ENCODE peak calls at places on chromosomes 4 and X, in four cellular contexts. M is ovary, Q is upper lobe of left lung, A is heart right ventricle. I is an unnamed sample. For H3K9me3, the result is how much of the 10 kb centered on the place peaks cover.

GRCh38 chr4:39045791-39046221 is 13.6 kb upstream of the TMEM156 start:
- DNase-seq in M (no peak), Q (no peak), A (no peak), I (no peak)

GRCh38 chrX:11105080-11105479 is 6.1 kb upstream of the HCCS start:
- DNase-seq in M (no peak), Q (no peak), A (no peak), I (no peak)

GRCh38 chr4:165079476-165079875 is 25.8 kb downstream of the TRIM75 start:
- DNase-seq in M (no peak), Q (no peak), A (peak), I (no peak)

GRCh38 chrX:143994206-143994605 is 110.3 kb downstream of the UBE2NL start:
- DNase-seq in M (no peak), Q (no peak), A (no peak), I (no peak)

GRCh38 chrX:54182864-54183613 is at the start of gene FAM120C:
- DNase-seq in M (peak), Q (peak), A (peak), I (peak)

GRCh38 chr4:126404549-126404948 is 1089.8 kb downstream of the FAT4 start:
- DNase-seq in M (no peak), Q (no peak), A (no peak), I (no peak)

GRCh38 chrX:119706616-119707015 is 13.6 kb upstream of the SEPTIN6 start:
- DNase-seq in M (no peak), Q (no peak), A (no peak), I (no peak)

GRCh38 chr4:7963691-7964090 is 24.0 kb upstream of the AFAP1 start:
- DNase-seq in M (no peak), Q (no peak), A (no peak), I (no peak)

GRCh38 chrX:24347871-24348270 is 12.6 kb upstream of the SUPT20HL1 start:
- DNase-seq in M (no peak), Q (no peak), A (no peak), I (no peak)

GRCh38 chrX:34848281-34848680 is 94.3 kb upstream of the FAM47B start:
- DNase-seq in M (no peak), Q (no peak), A (no peak), I (no peak)

GRCh38 chr4:4714330-4714729 is 145.1 kb upstream of the MSX1 start:
- DNase-seq in M (no peak), Q (no peak), A (no peak), I (no peak)

GRCh38 chr4:146632770-146633470 is 5.8 kb upstream of the POU4F2 start:
- DNase-seq in M (no peak), Q (no peak), A (no peak), I (no peak)

GRCh38 chrX:150897371-150898319 is 823 bp downstream of the CD99L2 start:
- DNase-seq in M (no peak), Q (peak), A (peak), I (peak)

GRCh38 chr4:108762559-108763225 is at the start of gene ETNPPL:
- DNase-seq in M (no peak), Q (no peak), A (peak), I (peak)

GRCh38 chrX:149513713-149514427 is 8.8 kb upstream of the IDS start:
- DNase-seq in M (no peak), Q (no peak), A (no peak), I (no peak)

GRCh38 chr4:8510611-8511285 is 69.4 kb upstream of the GPR78 start:
- DNase-seq in M (no peak), Q (no peak), A (no peak), I (no peak)

GRCh38 chr4:77354550-77354949 is 197.5 kb downstream of the CCNG2 start:
- DNase-seq in M (no peak), Q (no peak), A (no peak), I (no peak)

GRCh38 chrX:119272882-119273806 is 37.1 kb downstream of the PGRMC1 start:
- DNase-seq in M (peak), Q (peak), A (peak), I (peak)

GRCh38 chr4:40702800-40703151 is 47.0 kb upstream of the NSUN7 start:
- DNase-seq in M (no peak), Q (no peak), A (no peak), I (no peak)
- TF ChIP-seq CTCF in M (no peak), Q (no peak), A (no peak), I (no peak)

GRCh38 chrX:1202251-1202650 is 10.2 kb downstream of the CRLF2 start:
- DNase-seq in M (no peak), Q (no peak), A (no peak), I (no peak)

GRCh38 chrX:1210844-1211243 is 1.6 kb downstream of the CRLF2 start:
- DNase-seq in M (no peak), Q (no peak), A (no peak), I (no peak)

GRCh38 chrX:1212532-1212931 is at the start of gene CRLF2:
- DNase-seq in M (no peak), Q (no peak), A (no peak), I (no peak)

GRCh38 chrX:1205681-1206611 is 6.5 kb downstream of the CRLF2 start:
- DNase-seq in M (no peak), Q (no peak), A (peak), I (no peak)

DNA sequence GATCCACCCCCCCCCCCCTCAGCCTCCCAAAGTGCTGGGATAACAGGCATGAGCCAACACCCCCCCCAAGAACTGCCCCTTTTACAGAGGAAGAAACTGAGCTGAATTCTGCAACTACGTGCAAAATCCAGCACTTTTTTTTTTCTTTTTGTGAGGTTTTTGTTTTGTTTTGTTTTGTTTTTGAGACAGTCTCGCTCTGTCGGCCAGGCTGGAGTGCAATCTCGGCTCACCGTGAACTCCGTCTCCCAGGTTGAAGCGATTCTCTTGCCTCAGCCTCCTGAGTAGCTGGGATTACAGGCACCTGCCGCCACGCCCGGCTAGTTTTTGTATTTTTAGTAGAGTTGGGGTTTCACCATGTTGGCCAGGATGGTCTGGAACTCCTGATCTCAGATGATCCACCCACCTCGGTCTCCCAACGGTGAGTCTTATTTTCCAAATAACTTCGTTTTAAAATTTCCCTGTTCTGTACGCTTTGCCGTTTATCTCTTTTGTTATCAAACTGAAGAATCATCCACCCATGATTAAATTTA is 4.9 kb downstream of the CRLF2 start:
- DNase-seq in M (no peak), Q (no peak), A (no peak), I (no peak)
- H3K27ac ChIP-seq in M (no peak), Q (no peak), A (no peak), I (no peak)

GRCh38 chrX:81728622-81729021 is 526.7 kb downstream of the SH3BGRL start:
- DNase-seq in M (no peak), Q (no peak), A (no peak), I (no peak)
- H3K9me3 ChIP-seq in M (under half), Q (under half), A (under half), I (under half)

GRCh38 chrX:153778684-153779101 is 2.1 kb upstream of the SRPK3 start:
- DNase-seq in M (no peak), Q (no peak), A (no peak), I (no peak)
- TF ChIP-seq CTCF in M (no peak), Q (no peak), A (no peak), I (no peak)

DNA sequence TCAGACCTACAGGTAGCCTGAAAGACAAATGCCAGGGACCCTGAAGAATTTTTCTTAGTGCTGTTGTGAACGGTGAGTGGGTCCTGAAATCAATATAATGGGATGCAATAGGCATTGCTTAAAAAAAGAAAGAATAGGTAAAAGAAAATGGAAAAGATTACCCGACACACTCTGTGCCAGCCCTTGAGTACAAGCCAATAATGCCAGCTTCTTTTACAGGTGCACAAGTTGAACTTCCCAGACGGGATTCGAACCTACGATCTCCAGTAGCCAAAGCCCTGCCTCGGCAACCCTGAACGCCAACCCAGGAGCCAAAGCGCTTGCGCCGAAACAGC is 24.7 kb upstream of the GLOD5 start:
- DNase-seq in M (no peak), Q (no peak), A (no peak), I (no peak)
- H3K27ac ChIP-seq in M (no peak), Q (no peak), A (peak), I (peak)

GRCh38 chrX:95628796-95629195 is 1055.8 kb upstream of the DIAPH2 start:
- DNase-seq in M (no peak), Q (no peak), A (no peak), I (no peak)
- H3K9me3 ChIP-seq in M (under half), Q (under half), A (under half), I (under half)

GRCh38 chrX:20265221-20265725 is 1.4 kb downstream of the RPS6KA3 start:
- DNase-seq in M (peak), Q (peak), A (peak), I (peak)
- TF ChIP-seq CTCF in M (no peak), Q (no peak), A (no peak), I (no peak)

GRCh38 chr4:110188113-110188512 is 10.3 kb downstream of the ELOVL6 start:
- DNase-seq in M (no peak), Q (no peak), A (no peak), I (no peak)

GRCh38 chr4:110184124-110184790 is 14.2 kb downstream of the ELOVL6 start:
- DNase-seq in M (no peak), Q (no peak), A (no peak), I (no peak)

GRCh38 chr4:110183643-110184042 is 14.8 kb downstream of the ELOVL6 start:
- DNase-seq in M (no peak), Q (no peak), A (no peak), I (no peak)

GRCh38 chr4:110183058-110183457 is 15.4 kb downstream of the ELOVL6 start:
- DNase-seq in M (no peak), Q (no peak), A (no peak), I (no peak)

GRCh38 chr4:110184791-110185155 is 13.6 kb downstream of the ELOVL6 start:
- DNase-seq in M (no peak), Q (no peak), A (no peak), I (no peak)
- H3K27ac ChIP-seq in M (no peak), Q (no peak), A (no peak), I (no peak)

DNA sequence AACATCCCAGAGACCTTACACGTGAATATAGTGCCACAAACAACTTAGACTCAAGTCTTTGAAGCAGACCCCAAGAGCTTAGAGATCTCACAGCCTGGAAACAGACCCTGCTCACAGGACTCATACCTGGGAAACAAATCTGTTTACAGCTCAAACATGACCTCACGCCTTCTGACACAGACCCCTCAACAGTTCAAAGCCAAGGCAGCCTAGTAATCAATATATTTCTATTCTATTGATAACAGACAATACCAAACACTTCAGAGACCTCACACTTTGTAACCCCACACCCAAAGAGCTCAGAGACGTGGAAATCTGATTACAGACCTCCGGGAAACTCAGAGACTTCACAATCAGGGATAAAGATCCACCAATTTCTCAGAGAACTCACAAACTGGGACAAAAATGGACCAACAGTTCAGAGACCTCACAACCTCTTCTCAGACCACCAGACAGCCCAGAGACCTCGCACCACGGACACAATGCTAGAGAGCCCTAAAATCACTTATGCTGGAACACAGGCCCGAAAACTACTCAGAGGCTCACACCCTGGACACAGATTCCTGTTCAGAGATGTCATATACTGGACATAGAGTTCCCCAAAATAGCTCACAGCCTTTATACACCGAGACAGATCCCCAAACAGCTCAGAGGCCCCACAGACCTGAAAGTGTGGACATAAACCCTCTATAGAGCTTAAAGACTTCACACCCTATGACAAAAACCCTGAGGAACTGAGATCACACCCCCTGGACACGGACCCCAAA is 14.8 kb downstream of the SUV39H1 start:
- DNase-seq in M (no peak), Q (no peak), A (no peak), I (no peak)
- H3K9me3 ChIP-seq in M (under half), Q (under half), A (under half), I (under half)